ENCODE peak calls at places on chromosomes 11 and 22, in four cellular contexts. X, M, I and G are unnamed samples.
A peak's percentile ranks its signal among the peaks of the same experiment; 100 is the strongest.

GRCh38 chr11:36372101-36372767 is 76.1 kb downstream of the PRR5L start:
- DNase-seq in I (no peak), M (no peak), X (no peak), G (no peak)

GRCh38 chr11:43360361-43361032 is 1.8 kb downstream of the TTC17 start:
- DNase-seq in M (peak; percentile 44), X (no peak), I (no peak), G (no peak)

GRCh38 chr11:48164836-48165235 is 51.8 kb upstream of the OR4B1 start:
- DNase-seq in X (no peak), I (no peak), M (peak; percentile 27), G (no peak)

GRCh38 chr11:13118194-13118593 is 109.1 kb downstream of the RASSF10 start:
- DNase-seq in X (no peak), I (peak; percentile 99), M (no peak), G (no peak)

GRCh38 chr22:31106001-31106571 is 1.3 kb downstream of the SELENOM start:
- DNase-seq in X (no peak), M (no peak), I (no peak), G (no peak)

GRCh38 chr11:105033781-105034180 is 1.2 kb downstream of the CASP1 start:
- DNase-seq in M (no peak), I (no peak), X (no peak), G (no peak)

GRCh38 chr11:46197421-46197820 is 76.2 kb upstream of the PHF21A start:
- DNase-seq in I (no peak), M (no peak), X (no peak), G (no peak)

GRCh38 chr22:44220727-44221680 is 40.3 kb downstream of the PARVG start:
- DNase-seq in X (no peak), I (no peak), M (no peak), G (no peak)

GRCh38 chr11:8403310-8403709 is 139.6 kb upstream of the LMO1 start:
- DNase-seq in X (peak; percentile 16), I (no peak), M (peak; percentile 24), G (no peak)

GRCh38 chr11:95699631-95700470 is 89.7 kb downstream of the FAM76B start:
- DNase-seq in M (no peak), X (no peak), I (peak; percentile 25), G (no peak)

GRCh38 chr22:38207898-38208432 is 6.2 kb downstream of the MAFF start:
- DNase-seq in X (no peak), M (no peak), I (no peak), G (no peak)

GRCh38 chr22:38204784-38205183 is 3.0 kb downstream of the MAFF start:
- DNase-seq in I (no peak), X (no peak), M (no peak), G (no peak)

GRCh38 chr22:38203090-38203810 is 1.5 kb downstream of the MAFF start:
- DNase-seq in X (peak; percentile 56), I (peak; percentile 68), M (peak; percentile 75), G (peak; percentile 71)

GRCh38 chr22:38203855-38204497 is 2.2 kb downstream of the MAFF start:
- DNase-seq in M (no peak), I (peak; percentile 31), X (no peak), G (no peak)

GRCh38 chr22:38205261-38206128 is 3.7 kb downstream of the MAFF start:
- DNase-seq in I (no peak), M (peak; percentile 64), X (no peak), G (no peak)
- H3K4me2 ChIP-seq in I (peak overlapping the region; percentile 95), M (peak overlapping the region; percentile 44), X (no peak overlapping the region), G (no peak overlapping the region)

DNA sequence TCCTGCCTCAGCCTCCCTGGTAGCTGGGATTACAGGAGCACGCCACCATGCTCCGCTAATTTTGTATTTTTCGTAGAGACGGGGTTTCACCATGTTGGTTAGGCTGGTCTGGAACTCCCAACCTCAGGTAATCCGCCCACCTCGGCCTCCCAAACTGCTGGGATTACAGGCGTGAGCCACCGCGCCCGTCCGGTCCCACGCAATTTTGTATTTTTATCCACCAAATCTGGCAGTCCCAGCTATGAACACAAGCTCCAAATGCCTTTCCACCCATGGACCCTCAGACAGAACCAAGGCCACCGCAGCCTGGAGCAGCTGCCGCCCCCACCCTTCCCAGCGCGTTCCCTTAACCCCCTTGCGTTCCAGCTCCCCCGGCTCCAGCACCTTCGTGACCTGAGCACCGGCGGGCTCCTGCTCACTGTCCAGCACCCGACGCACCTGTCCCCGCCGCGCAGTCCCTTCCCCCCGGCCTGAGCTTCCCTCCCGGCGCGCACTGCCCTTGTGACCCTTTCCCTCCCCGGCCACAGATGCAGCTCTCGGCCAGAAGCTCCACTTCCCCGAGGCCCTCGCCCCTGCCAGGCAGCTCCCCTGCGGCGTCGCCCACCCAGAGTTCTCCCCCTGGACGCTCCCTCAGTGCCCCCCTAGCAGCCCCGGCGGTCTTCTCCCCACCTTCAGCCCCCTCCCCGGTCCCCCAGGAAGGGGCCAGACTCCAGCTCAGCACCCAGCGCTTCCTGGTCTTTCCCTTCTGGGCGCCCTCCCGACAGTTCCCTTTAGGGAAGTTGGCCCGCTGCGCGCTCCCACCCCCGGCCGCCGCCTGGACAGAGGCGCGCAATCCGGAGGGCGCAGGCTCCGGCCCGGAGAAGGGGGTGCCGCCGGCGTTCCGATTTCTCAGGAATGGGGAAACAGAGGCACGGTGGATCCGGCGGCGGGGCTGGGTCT is 5.6 kb upstream of the ZBED4 start:
- DNase-seq in I (no peak), M (no peak), X (peak; percentile 28), G (no peak)
- TF ChIP-seq EZH2 in I (peak; percentile 76), M (no peak), X (peak; percentile 98), G (no peak)

GRCh38 chr11:30583505-30584280 is 2.5 kb downstream of the MPPED2 start:
- DNase-seq in M (peak; percentile 41), X (peak; percentile 59), I (no peak), G (no peak)

GRCh38 chr11:30585067-30585891 is 874 bp downstream of the MPPED2 start:
- DNase-seq in I (no peak), M (peak; percentile 49), X (peak; percentile 63), G (peak; percentile 42)

GRCh38 chr11:30579348-30579747 is 6.8 kb downstream of the MPPED2 start:
- DNase-seq in I (no peak), X (peak; percentile 40), M (no peak), G (peak; percentile 58)

GRCh38 chr11:30579776-30580175 is 6.4 kb downstream of the MPPED2 start:
- DNase-seq in X (no peak), I (no peak), M (no peak), G (peak; percentile 68)

DNA sequence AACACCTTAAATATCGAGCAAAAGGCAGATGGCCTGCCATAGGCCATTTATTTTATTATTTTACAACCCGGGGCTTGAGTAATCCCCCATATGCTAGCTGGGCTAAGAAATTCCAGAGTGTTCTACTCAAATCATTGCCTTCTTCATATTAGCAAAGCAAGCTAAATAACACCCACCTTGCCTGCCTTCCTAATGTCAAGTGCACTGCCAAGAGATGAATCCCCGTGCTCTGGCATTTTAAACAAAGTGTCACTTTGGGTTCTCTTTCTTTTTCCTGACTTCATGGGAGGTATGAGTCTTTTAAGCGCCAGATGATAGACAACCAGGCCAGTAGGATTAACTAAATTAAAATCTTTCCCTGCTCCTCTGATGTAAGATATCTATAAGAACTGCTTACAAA is 4.5 kb downstream of the MPPED2 start:
- DNase-seq in I (no peak), M (no peak), X (no peak), G (no peak)
- H3K4me2 ChIP-seq in I (no peak overlapping the region), M (no peak overlapping the region), X (no peak overlapping the region), G (no peak overlapping the region)

DNA sequence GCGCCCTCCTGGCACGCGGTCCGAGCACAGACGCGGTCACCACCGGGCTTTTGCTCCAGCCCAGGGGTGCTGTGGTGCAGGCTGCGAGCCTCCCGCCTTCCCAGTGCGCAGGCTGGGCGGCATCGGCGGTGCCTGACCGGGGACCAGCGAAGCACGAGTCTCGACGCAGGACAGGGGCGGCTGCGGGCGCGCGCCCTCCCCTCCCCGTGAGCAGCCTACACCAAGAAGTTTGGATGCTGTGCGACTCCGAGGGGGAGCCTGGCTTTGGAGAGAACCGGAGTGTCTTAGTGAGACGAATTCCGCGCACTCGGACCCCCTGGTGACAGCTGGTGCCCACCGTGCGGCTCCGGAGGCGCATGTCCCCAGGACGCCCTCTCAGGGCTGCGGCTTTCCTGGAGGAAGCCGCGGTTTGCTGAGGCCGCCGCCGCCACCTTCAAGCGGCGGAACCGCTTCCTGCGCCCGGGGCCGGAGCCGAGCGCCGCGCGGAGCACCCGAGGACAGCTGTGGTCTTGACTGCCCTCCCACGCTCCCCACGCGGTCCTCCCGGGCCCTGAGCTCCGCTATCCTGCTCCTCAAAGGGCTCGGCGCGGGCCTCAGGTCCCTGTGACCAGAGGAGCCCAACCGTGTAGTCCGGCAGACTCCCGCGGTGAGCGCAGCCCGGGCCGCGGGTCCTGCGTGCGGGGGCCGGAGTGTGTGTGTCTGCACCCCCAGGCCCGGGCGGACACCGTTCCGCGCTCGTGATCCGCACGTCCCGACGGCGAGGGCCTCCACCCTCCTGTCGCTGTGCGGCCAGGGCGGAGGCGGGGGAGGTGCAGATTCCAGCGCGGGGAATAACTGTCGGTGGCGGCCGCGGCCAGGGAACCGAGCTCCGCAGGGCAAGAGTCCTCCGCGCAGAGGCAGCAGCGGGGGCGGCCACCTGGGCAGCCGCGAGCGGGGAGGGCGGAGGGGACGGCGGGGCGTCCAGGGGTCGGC is 1.7 kb downstream of the FGF3 start:
- DNase-seq in X (peak; percentile 77), I (peak; percentile 17), M (no peak), G (no peak)
- TF ChIP-seq EZH2 in X (peak; percentile 91), I (peak; percentile 34), M (peak; percentile 88), G (no peak)

DNA sequence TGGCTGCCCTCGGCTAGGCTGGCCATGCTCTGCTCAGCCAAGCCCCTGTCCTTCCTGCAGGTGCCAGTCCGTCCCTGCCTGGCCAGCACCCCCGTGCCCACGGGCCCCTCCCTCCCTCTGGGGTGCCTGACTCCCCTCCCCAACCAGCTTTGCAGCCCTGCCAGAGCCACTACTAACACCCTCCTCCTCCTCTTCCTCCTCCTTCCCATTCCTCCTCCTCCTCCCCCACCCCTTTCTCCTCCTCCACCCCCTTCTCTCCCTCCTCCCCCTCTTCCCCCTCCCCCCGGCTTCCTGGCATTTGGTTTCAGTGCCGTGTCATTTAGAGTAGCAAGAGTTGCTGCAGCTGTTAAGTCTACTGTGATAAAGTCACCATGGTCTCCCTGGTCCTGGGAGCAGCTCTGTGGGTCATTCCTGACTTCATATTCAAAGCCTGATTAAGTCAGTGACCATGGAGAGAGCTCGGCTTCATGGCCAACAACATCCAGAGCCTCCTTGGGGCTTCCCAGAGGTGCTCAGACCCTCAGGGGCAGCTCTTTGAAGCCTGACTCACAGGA is 78.5 kb downstream of the PIWIL3 start:
- DNase-seq in M (no peak), I (no peak), X (peak; percentile 47), G (peak; percentile 12)
- H3K4me2 ChIP-seq in M (no peak overlapping the region), I (no peak overlapping the region), X (peak overlapping the region; percentile 35), G (peak overlapping the region; percentile 16)

DNA sequence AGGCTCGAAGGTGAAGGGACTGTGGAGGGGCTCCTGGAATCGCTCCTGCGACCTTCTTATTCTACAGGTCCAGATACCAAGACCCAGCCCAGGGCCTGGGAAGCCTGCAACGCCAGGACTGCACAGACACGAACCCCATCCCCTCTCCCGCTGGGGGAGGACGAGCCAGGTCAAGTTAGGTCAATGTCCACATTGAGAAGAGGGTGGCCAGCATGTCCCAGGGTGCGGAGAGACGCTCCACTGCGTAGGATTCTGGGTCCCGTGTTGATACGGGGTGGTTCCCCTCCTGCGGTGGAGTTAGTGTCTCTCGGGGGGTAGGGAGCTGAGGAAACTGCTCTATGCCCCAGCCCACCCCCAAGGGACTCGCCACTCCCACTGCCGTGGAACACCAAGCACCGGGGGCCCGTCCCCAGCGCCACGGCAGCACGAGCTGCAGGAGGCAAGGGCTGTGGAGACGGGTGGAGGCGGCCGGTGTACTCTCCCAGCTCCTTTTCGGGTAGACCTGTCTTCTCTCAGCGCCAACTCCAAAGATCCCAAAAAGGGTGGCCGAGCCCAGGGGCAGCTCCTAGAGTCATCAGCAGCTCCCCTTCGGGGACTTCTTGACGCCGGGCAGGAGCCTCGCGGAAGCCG is 1.6 kb downstream of the GSC2 start:
- DNase-seq in M (no peak), X (no peak), I (no peak), G (no peak)
- TF ChIP-seq EZH2 in M (no peak), X (no peak), I (no peak), G (no peak)